ENCODE peak calls at places on chromosomes 16 and 17, in five cellular contexts. H is HCT116, B is HepG2, R is GM12878, K is K562. Z is an unnamed sample.
A peak's percentile ranks its signal among the peaks of the same experiment; 100 is the strongest.

GRCh38 chr16:8928467-8928957 is 35.2 kb downstream of the USP7 start:
- DNase-seq in H (no peak), B (no peak), K (peak; percentile 32), R (peak; percentile 59), Z (no peak)

GRCh38 chr17:58873926-58874325 is 118.3 kb downstream of the PPM1E start:
- DNase-seq in R (no peak), K (no peak), H (no peak), B (no peak), Z (no peak)

GRCh38 chr17:67718325-67718941 is 697 bp downstream of the NOL11 start:
- DNase-seq in B (peak; percentile 23), R (no peak), K (peak; percentile 71), H (no peak), Z (peak; percentile 32)

GRCh38 chr16:5633845-5634440 is 536.3 kb upstream of the EEF2KMT start:
- DNase-seq in K (peak; percentile 48), B (peak; percentile 34), R (no peak), H (peak; percentile 18), Z (peak; percentile 51)

GRCh38 chr17:17216776-17217175 is 10.6 kb upstream of the PLD6 start:
- DNase-seq in R (no peak), K (no peak), B (no peak), H (no peak), Z (no peak)

GRCh38 chr16:24071990-24072389 is 184.1 kb upstream of the CACNG3 start:
- DNase-seq in B (no peak), R (no peak), H (no peak), K (no peak), Z (no peak)

GRCh38 chr16:10828851-10829331 is 10.3 kb upstream of the TVP23A start:
- DNase-seq in B (no peak), K (no peak), R (no peak), H (no peak), Z (no peak)

GRCh38 chr17:44775838-44776621 is 17.2 kb downstream of the ADAM11 start:
- DNase-seq in R (no peak), H (no peak), K (no peak), B (peak; percentile 32), Z (no peak)

GRCh38 chr17:50917418-50917743 is 51.2 kb upstream of the TOB1 start:
- DNase-seq in K (no peak), H (no peak), B (no peak), R (no peak), Z (no peak)

GRCh38 chr17:58247511-58248363 is 9.4 kb downstream of the LPO start:
- DNase-seq in K (no peak), B (no peak), R (no peak), H (no peak), Z (no peak)

GRCh38 chr16:50819706-50820105 is 77.8 kb downstream of the CYLD start:
- DNase-seq in K (no peak), B (no peak), H (no peak), R (no peak), Z (no peak)

GRCh38 chr17:58402047-58402446 is 15.3 kb downstream of the RNF43 start:
- DNase-seq in R (no peak), H (peak; percentile 85), K (no peak), B (no peak), Z (no peak)

GRCh38 chr16:482468-483185 is 44.9 kb upstream of the CAPN15 start:
- DNase-seq in H (no peak), B (no peak), R (no peak), K (no peak), Z (no peak)

GRCh38 chr16:81997738-81998137 is 13.5 kb downstream of the SDR42E1 start:
- DNase-seq in H (no peak), B (peak; percentile 64), K (no peak), R (no peak), Z (peak; percentile 60)

GRCh38 chr17:42194133-42194899 is at the start of gene GHDC:
- DNase-seq in R (peak; percentile 53), H (peak; percentile 60), B (peak; percentile 80), K (peak; percentile 91), Z (peak; percentile 92)

GRCh38 chr17:19938736-19939135 is 38.9 kb downstream of the AKAP10 start:
- DNase-seq in B (no peak), R (no peak), H (no peak), K (no peak), Z (no peak)

GRCh38 chr17:64608571-64608981 is 53.5 kb downstream of the SMURF2 start:
- DNase-seq in R (no peak), B (no peak), K (no peak), H (no peak), Z (no peak)

GRCh38 chr17:64572682-64573154 is 65.9 kb downstream of the CEP95 start:
- DNase-seq in H (no peak), K (peak; percentile 76), R (no peak), B (peak; percentile 5), Z (no peak)

GRCh38 chr17:58284613-58285421 is 4.1 kb upstream of the MPO start:
- DNase-seq in R (no peak), B (no peak), K (no peak), H (no peak), Z (no peak)

GRCh38 chr17:32755045-32755805 is 121.7 kb downstream of the MYO1D start:
- DNase-seq in H (peak; percentile 52), B (peak; percentile 69), K (peak; percentile 51), R (no peak), Z (peak; percentile 78)

GRCh38 chr16:13298676-13299075 is 397.3 kb downstream of the SHISA9 start:
- DNase-seq in B (no peak), H (no peak), K (no peak), R (no peak), Z (no peak)

GRCh38 chr17:53971361-53971760 is 148.6 kb downstream of the KIF2B start:
- DNase-seq in K (no peak), R (no peak), H (no peak), B (no peak), Z (no peak)

GRCh38 chr16:65771707-65772106 is 594.8 kb upstream of the CDH5 start:
- DNase-seq in B (no peak), H (no peak), R (no peak), K (no peak), Z (no peak)

GRCh38 chr17:75832164-75832651 is 12.0 kb downstream of the UNC13D start:
- DNase-seq in K (no peak), R (no peak), H (no peak), B (no peak), Z (no peak)

GRCh38 chr16:85986931-85987749 is 88.2 kb downstream of the IRF8 start:
- DNase-seq in R (no peak), B (peak; percentile 12), H (no peak), K (peak; percentile 31), Z (no peak)

GRCh38 chr16:85988723-85989313 is 89.9 kb downstream of the IRF8 start:
- DNase-seq in R (peak; percentile 84), B (no peak), H (no peak), K (no peak), Z (no peak)

GRCh38 chr16:85989376-85989775 is 90.4 kb downstream of the IRF8 start:
- DNase-seq in B (no peak), K (no peak), H (no peak), R (no peak), Z (no peak)

GRCh38 chr16:85988306-85988705 is 89.3 kb downstream of the IRF8 start:
- DNase-seq in K (no peak), H (no peak), B (no peak), R (peak; percentile 71), Z (no peak)

GRCh38 chr16:85987750-85988078 is 88.8 kb downstream of the IRF8 start:
- DNase-seq in R (no peak), H (no peak), K (no peak), B (no peak), Z (no peak)
- TF ChIP-seq REST in R (no peak), H (no peak), K (no peak), B (no peak), Z (no peak)

GRCh38 chr16:70577256-70577698 is 53.7 kb downstream of the SF3B3 start:
- DNase-seq in B (no peak), H (peak; percentile 8), R (no peak), K (no peak), Z (no peak)

GRCh38 chr16:70575376-70575775 is 51.8 kb downstream of the SF3B3 start:
- DNase-seq in H (no peak), B (no peak), R (no peak), K (no peak), Z (no peak)

GRCh38 chr16:70578035-70578434 is 54.4 kb downstream of the SF3B3 start:
- DNase-seq in K (no peak), B (no peak), R (no peak), H (no peak), Z (no peak)

GRCh38 chr16:70574595-70575271 is 51.1 kb downstream of the SF3B3 start:
- DNase-seq in H (no peak), R (no peak), B (no peak), K (no peak), Z (no peak)

DNA sequence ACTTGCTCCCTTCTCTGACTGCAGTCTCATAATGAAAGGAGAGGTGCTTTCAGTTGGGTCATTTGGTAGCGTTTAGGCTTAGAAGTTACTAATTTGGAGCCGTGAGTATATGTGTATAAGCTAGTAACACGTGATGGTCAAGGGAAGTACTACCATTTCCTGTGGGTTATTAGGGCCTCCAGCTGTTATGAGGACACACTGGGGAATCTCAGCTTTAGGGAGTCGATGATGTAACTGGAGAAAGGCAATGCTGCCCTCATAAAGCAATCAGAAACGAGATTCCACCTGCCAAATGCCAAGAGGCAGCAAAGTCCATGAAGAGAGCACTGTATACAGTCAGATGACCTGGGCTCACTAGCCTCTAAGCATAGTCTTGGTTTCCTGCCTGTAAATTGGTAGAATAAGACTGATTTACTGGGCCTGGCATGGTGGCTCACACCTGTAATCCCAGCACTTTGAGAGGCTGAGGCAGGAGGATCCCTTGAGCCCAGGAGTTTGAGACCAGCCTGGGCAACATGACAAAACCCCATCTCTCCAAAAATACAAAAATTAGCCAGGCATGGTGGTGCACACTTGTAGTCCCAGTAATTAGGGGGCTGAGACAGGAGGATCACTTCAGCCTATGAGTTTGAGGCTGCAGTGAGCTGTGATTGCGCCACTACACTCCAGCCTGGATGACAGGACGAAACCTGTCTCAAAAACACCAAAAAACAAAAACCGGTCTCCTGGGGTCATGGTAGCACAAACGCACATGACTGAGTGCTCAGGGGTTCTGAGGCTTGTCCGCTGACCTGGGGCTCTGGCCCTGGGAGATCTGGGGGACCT is 53.0 kb downstream of the SF3B3 start:
- DNase-seq in R (peak; percentile 62), K (peak; percentile 25), H (no peak), B (peak; percentile 28), Z (no peak)
- TF ChIP-seq CEBPB in R (no peak), K (peak; percentile 85), H (peak; percentile 14), B (peak; percentile 62), Z (peak; percentile 52)

GRCh38 chr17:27207073-27207511 is 86.8 kb upstream of the WSB1 start:
- DNase-seq in R (no peak), K (no peak), H (peak; percentile 22), B (no peak), Z (peak; percentile 18)
- TF ChIP-seq REST in R (no peak), K (no peak), H (no peak), B (no peak), Z (no peak)

DNA sequence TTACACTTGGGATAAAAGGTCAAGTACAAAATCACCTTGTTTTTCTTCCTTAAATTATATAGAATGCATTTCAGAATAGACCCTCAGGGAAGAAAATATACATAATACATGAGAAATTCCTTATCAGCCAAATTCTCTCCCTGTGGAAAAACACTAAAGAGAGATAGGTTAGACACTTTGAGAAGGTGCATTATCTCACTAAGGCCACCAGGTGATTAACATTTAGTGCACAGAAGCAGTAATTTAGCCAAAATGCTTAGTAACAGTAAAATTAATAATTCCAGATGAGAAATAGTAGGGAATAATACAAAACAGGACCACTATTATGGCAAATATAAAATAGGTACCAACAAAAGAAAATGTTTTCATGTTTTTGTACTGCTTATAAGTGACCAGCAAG is 185.3 kb upstream of the C17orf78 start:
- DNase-seq in H (no peak), B (no peak), R (no peak), K (no peak), Z (peak; percentile 28)
- TF ChIP-seq CEBPB in H (no peak), B (no peak), R (no peak), K (no peak), Z (no peak)